ENCODE peak calls at places on chromosome 13, in seven cellular contexts. L is GM12891, H is posterior cingulate gyrus, A is NCI-H1417, C is OCI-LY7, J is naive B cell, V is heart right ventricle. O is an unnamed sample.

GRCh38 chr13:46659413-46660065 is 106.6 kb downstream of the LRCH1 start:
- DNase-seq in C (no peak), L (no peak), J (no peak), V (no peak), A (no peak), H (no peak), O (no peak)

GRCh38 chr13:74406439-74406838 is 272.2 kb upstream of the KLF12 start:
- DNase-seq in H (no peak), L (no peak), A (no peak), J (no peak), V (no peak), C (no peak), O (no peak)

GRCh38 chr13:110965038-110965754 is 50.3 kb upstream of the ANKRD10 start:
- DNase-seq in C (no peak), V (no peak), H (no peak), J (no peak), A (no peak), L (no peak), O (no peak)

GRCh38 chr13:62598708-62599107 is 1183.1 kb upstream of the PCDH20 start:
- DNase-seq in L (no peak), J (no peak), H (no peak), C (no peak), V (no peak), A (no peak), O (no peak)

GRCh38 chr13:19153782-19154450 is 27.7 kb downstream of the TUBA3C start:
- DNase-seq in A (no peak), L (no peak), V (no peak), H (no peak), J (no peak), C (no peak), O (no peak)

GRCh38 chr13:47508518-47509228 is 492.4 kb downstream of the SUCLA2 start:
- DNase-seq in A (no peak), H (no peak), V (no peak), L (no peak), C (no peak), J (no peak), O (no peak)

GRCh38 chr13:112219753-112220152 is 152.8 kb downstream of the SOX1 start:
- DNase-seq in C (no peak), V (no peak), L (no peak), A (no peak), J (no peak), H (no peak), O (no peak)

GRCh38 chr13:42075517-42075916 is 27.1 kb downstream of the DGKH start:
- DNase-seq in C (no peak), L (no peak), A (peak; percentile 38), J (no peak), H (no peak), V (no peak), O (no peak)

GRCh38 chr13:99033814-99034213 is 56.0 kb upstream of the DOCK9 start:
- DNase-seq in J (no peak), V (no peak), A (peak; percentile 49), C (peak; percentile 37), L (no peak), H (no peak), O (no peak)

GRCh38 chr13:98453254-98453843 is 123.6 kb downstream of the STK24 start:
- DNase-seq in H (no peak), J (no peak), L (no peak), A (no peak), C (no peak), V (no peak), O (no peak)

GRCh38 chr13:84096221-84096620 is 213.9 kb upstream of the SLITRK1 start:
- DNase-seq in V (no peak), C (no peak), H (no peak), J (no peak), L (no peak), A (no peak), O (no peak)

GRCh38 chr13:23159587-23160240 is 21.1 kb upstream of the SGCG start:
- DNase-seq in V (no peak), J (no peak), C (no peak), L (no peak), A (no peak), H (no peak), O (no peak)